ENCODE peak calls at places on chromosomes 3 and 15, in ten cellular contexts. F is progenitor cell of endocrine pancreas, N is GM23338, H is endothelial cell, U is LNCaP clone FGC, T is cardiac muscle cell, G is stomach, M is thoracic aorta, V is fibroblast of mammary gland, Q is ovary. X is an unnamed sample.

GRCh38 chr3:158094235-158094916 is 11.8 kb downstream of the SHOX2 start:
- DNase-seq in G (no peak), M (no peak), V (no peak), N (peak; percentile 78), F (peak; percentile 34), T (no peak), Q (no peak), H (peak; percentile 56), U (no peak), X (no peak)

GRCh38 chr15:60121845-60122244 is 117.7 kb downstream of the FOXB1 start:
- DNase-seq in M (no peak), H (no peak), F (no peak), G (no peak), N (no peak), V (no peak), Q (no peak), U (no peak), T (no peak), X (no peak)

GRCh38 chr3:108180214-108180613 is 42.0 kb downstream of the IFT57 start:
- DNase-seq in G (no peak), H (no peak), N (no peak), T (peak; percentile 8), V (peak; percentile 87), F (no peak), M (no peak), Q (no peak), U (no peak), X (no peak)

GRCh38 chr3:61927332-61927731 is 366.0 kb downstream of the PTPRG start:
- DNase-seq in G (no peak), H (no peak), V (peak; percentile 94), F (no peak), Q (peak; percentile 82), U (no peak), T (peak; percentile 91), M (peak; percentile 18), N (no peak), X (no peak)

GRCh38 chr15:58391088-58391487 is 40.7 kb upstream of the LIPC start:
- DNase-seq in U (no peak), H (no peak), F (no peak), V (no peak), G (no peak), N (no peak), T (no peak), M (no peak), Q (no peak), X (no peak)

GRCh38 chr3:131526801-131527347 is 24.1 kb upstream of the MRPL3 start:
- DNase-seq in G (peak; percentile 26), N (peak; percentile 91), V (peak; percentile 62), H (peak; percentile 26), M (no peak), T (peak; percentile 85), U (no peak), Q (peak; percentile 48), F (peak; percentile 61), X (no peak)

GRCh38 chr3:181711325-181712135 is at the start of gene SOX2:
- DNase-seq in T (peak; percentile 42), U (peak; percentile 26), H (peak; percentile 90), F (peak; percentile 84), V (peak; percentile 21), M (no peak), N (peak; percentile 93), Q (peak; percentile 48), G (peak; percentile 92), X (no peak)

GRCh38 chr15:61057376-61057775 is 171.7 kb downstream of the RORA start:
- DNase-seq in N (no peak), F (no peak), V (no peak), T (no peak), Q (no peak), M (no peak), U (no peak), G (no peak), H (no peak), X (no peak)

GRCh38 chr3:113019182-113020137 is 28.7 kb downstream of the GTPBP8 start:
- DNase-seq in M (peak; percentile 74), V (peak; percentile 88), H (peak; percentile 78), Q (peak; percentile 88), U (peak; percentile 77), F (peak; percentile 73), N (peak; percentile 97), T (peak; percentile 97), G (peak; percentile 89), X (peak; percentile 62)
- TF ChIP-seq CTCF in M (no peak), V (no peak), H (no peak), Q (no peak), U (no peak), F (no peak), N (no peak), T (no peak), G (no peak), X (no peak)

DNA sequence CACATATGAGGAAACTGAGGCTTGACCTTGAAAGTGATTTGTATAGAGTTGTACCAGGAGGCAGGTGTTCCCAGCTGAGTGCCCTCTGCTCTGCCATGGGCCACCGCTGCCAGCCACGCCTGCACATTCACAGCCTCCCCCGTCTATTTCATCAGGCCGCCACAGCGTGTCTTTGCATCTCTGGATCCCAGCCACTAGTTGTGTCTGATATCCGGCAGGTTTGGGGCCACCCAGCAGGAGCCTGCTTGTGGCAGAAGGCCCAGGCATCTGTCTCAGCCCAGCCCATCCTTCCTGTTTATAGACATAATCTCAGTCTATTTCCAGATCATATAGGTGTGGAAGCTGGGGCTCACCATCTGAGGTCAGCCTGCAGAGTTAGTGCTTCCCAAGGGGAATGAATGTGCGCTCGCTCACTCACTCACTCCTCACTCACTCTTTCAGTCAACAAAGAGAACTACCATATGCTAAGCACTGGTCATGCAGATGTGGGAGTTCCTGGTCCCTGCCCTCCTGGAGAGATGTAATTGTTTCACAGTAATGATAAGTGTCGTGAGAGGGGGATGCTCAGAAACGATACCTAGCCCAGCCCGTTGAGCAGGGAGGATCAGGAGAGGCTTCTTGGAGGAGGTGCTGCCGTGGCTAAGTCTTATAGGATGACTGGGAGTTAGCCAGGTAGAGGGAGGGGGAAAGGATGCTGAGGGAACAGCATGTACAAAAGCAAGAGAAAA is 60.6 kb downstream of the FGD5 start:
- DNase-seq in U (no peak), H (no peak), M (no peak), G (no peak), Q (no peak), V (peak; percentile 34), T (no peak), F (no peak), N (peak; percentile 68), X (no peak)
- TF ChIP-seq CTCF in U (no peak), H (no peak), M (no peak), G (no peak), Q (no peak), V (no peak), T (no peak), F (no peak), N (no peak), X (no peak)

GRCh38 chr15:78101423-78102105 is 9.2 kb downstream of the SH2D7 start:
- DNase-seq in V (no peak), U (peak; percentile 22), G (no peak), N (no peak), Q (no peak), F (no peak), T (no peak), H (no peak), M (no peak), X (no peak)

GRCh38 chr15:78100886-78101285 is 8.5 kb downstream of the SH2D7 start:
- DNase-seq in F (no peak), U (no peak), V (no peak), N (no peak), Q (no peak), H (no peak), M (no peak), G (no peak), T (no peak), X (no peak)

GRCh38 chr15:78103406-78104118 is 11.2 kb downstream of the SH2D7 start:
- DNase-seq in H (no peak), M (no peak), F (no peak), T (no peak), Q (no peak), V (no peak), G (peak; percentile 41), N (no peak), U (no peak), X (no peak)

GRCh38 chr15:78102741-78103140 is 10.4 kb downstream of the SH2D7 start:
- DNase-seq in N (no peak), Q (no peak), M (no peak), F (no peak), U (no peak), H (no peak), V (no peak), G (no peak), T (no peak), X (no peak)

DNA sequence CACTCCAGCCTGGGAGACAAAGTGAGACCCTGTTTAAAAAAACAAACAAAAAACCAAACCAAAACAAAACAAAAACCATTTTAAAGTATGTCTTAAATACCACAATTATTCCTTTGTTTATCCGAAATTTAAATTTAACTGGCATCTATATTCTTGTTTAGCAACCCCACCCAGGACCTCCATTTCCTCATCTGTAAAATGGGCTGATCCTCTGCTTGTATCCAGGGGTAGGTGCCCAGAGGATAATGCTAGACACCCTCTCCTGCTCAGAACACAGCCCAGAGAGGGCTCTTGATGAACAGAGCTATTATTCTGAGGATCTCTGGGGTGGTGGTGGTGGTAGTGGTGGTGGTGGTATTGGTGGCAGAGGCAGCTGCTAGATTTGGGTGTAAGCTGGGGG is 9.8 kb downstream of the SH2D7 start:
- DNase-seq in T (no peak), N (no peak), G (no peak), Q (no peak), M (no peak), H (no peak), F (no peak), V (no peak), U (no peak), X (no peak)
- TF ChIP-seq CTCF in T (no peak), N (no peak), G (no peak), Q (no peak), M (no peak), H (no peak), F (no peak), V (no peak), U (no peak), X (no peak)

GRCh38 chr15:78243491-78243941 is 9.2 kb upstream of the ACSBG1 start:
- DNase-seq in T (peak; percentile 78), U (no peak), F (no peak), N (peak; percentile 87), V (peak; percentile 22), G (peak; percentile 73), M (no peak), Q (peak; percentile 44), H (no peak), X (no peak)

GRCh38 chr15:78244101-78244500 is 9.7 kb upstream of the ACSBG1 start:
- DNase-seq in V (no peak), N (no peak), Q (no peak), M (no peak), U (no peak), H (no peak), G (peak; percentile 32), T (no peak), F (no peak), X (no peak)

GRCh38 chr15:78241017-78241416 is 6.7 kb upstream of the ACSBG1 start:
- DNase-seq in T (peak; percentile 85), F (peak; percentile 87), V (peak; percentile 65), U (peak; percentile 23), N (peak; percentile 91), G (peak; percentile 91), Q (peak; percentile 90), H (peak; percentile 95), M (peak; percentile 39), X (peak; percentile 78)

GRCh38 chr15:78243076-78243475 is 8.7 kb upstream of the ACSBG1 start:
- DNase-seq in F (no peak), H (no peak), G (no peak), U (no peak), Q (no peak), T (no peak), N (no peak), M (no peak), V (no peak), X (no peak)

DNA sequence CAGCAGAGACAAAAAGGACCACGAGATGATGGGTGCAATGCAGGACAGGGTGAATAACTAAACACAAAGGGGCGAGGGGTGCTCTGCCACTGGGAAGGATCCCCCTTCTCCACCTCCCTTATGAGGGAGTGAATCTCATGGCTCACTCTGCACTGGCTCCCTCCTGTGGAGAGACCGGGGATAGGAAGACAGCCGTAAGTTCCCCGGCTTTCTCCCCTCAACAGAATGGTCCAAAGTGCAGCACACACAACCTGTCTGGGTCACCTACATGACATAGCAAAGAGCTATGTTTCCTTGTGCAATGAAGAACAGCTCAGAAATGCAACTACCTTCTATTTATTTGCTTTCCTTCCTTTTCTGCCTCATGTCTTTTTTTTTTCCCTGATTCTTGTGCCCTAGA is 7.8 kb upstream of the ACSBG1 start:
- DNase-seq in U (no peak), V (peak; percentile 7), T (peak; percentile 26), F (no peak), Q (no peak), N (peak; percentile 79), G (no peak), H (peak; percentile 63), M (no peak), X (no peak)
- TF ChIP-seq CTCF in U (peak; percentile 28), V (peak; percentile 52), T (peak; percentile 57), F (peak; percentile 50), Q (no peak), N (peak; percentile 69), G (no peak), H (peak; percentile 32), M (no peak), X (peak; percentile 16)

X was measured in D721Med.